ENCODE peak calls at places on chromosomes 6 and 20, in five cellular contexts. V, H, K, P and O are unnamed samples.

GRCh38 chr6:43870660-43871061 is 100.7 kb downstream of the VEGFA start:
- DNase-seq in K (no peak), H (no peak), V (no peak), P (no peak), O (no peak)

GRCh38 chr20:64099880-64100565 is 7.3 kb downstream of the NPBWR2 start:
- DNase-seq in K (no peak), P (no peak), V (no peak), H (no peak), O (no peak)

GRCh38 chr6:49526598-49526997 is 23.9 kb upstream of the C6orf141 start:
- DNase-seq in V (no peak), P (no peak), H (no peak), K (no peak), O (no peak)

GRCh38 chr6:9250852-9251251 is 815.5 kb upstream of the SLC35B3 start:
- DNase-seq in V (no peak), K (no peak), P (peak), H (peak), O (peak)

GRCh38 chr6:147022041-147022440 is 182.2 kb upstream of the STXBP5 start:
- DNase-seq in P (no peak), V (no peak), H (peak), K (no peak), O (no peak)

GRCh38 chr20:57651977-57652864 is 32.0 kb upstream of the ZBP1 start:
- DNase-seq in H (no peak), V (no peak), P (no peak), K (peak), O (no peak)

GRCh38 chr6:124753562-124753961 is 208.7 kb upstream of the RNF217 start:
- DNase-seq in H (no peak), K (no peak), P (no peak), V (no peak), O (no peak)

GRCh38 chr6:121436172-121436965 is 923 bp downstream of the GJA1 start:
- DNase-seq in P (no peak), V (no peak), K (no peak), H (no peak), O (no peak)

GRCh38 chr6:75882734-75883133 is 133.7 kb downstream of the MYO6 start:
- DNase-seq in P (no peak), H (peak), V (no peak), K (no peak), O (peak)

GRCh38 chr6:57147401-57147800 is 24.7 kb upstream of the BAG2 start:
- DNase-seq in P (no peak), H (no peak), K (no peak), V (no peak), O (no peak)

GRCh38 chr6:144334150-144334708 is 49.1 kb downstream of the UTRN start:
- DNase-seq in H (no peak), K (no peak), V (no peak), P (no peak), O (no peak)

GRCh38 chr6:21398741-21399140 is 194.8 kb upstream of the SOX4 start:
- DNase-seq in P (no peak), H (no peak), V (no peak), K (no peak), O (no peak)

GRCh38 chr6:73314577-73315492 is 39.2 kb downstream of the DPPA5 start:
- DNase-seq in P (no peak), K (no peak), H (no peak), V (no peak), O (no peak)

GRCh38 chr20:63750807-63751470 is 11.4 kb downstream of the SLC2A4RG start:
- DNase-seq in K (no peak), P (peak), H (no peak), V (no peak), O (no peak)

GRCh38 chr20:20010639-20011500 is 6.3 kb upstream of the NAA20 start:
- DNase-seq in P (no peak), K (no peak), V (no peak), H (no peak), O (peak)

GRCh38 chr6:34900321-34901031 is 11.4 kb downstream of the ANKS1A start:
- DNase-seq in P (no peak), K (no peak), H (no peak), V (no peak), O (no peak)

GRCh38 chr20:38270869-38271608 is 10.5 kb upstream of the KIAA1755 start:
- DNase-seq in H (peak), K (peak), P (no peak), V (no peak), O (no peak)

GRCh38 chr6:84854801-84855400 is 90.5 kb upstream of the TBX18 start:
- DNase-seq in V (no peak), P (no peak), H (no peak), K (no peak), O (no peak)

GRCh38 chr6:16547586-16547985 is 213.7 kb downstream of the ATXN1 start:
- DNase-seq in P (no peak), V (no peak), K (no peak), H (no peak), O (no peak)
- TF ChIP-seq CTCF in P (no peak), V (no peak), K (no peak), H (no peak), O (no peak)

GRCh38 chr6:8054276-8054675 is 9.9 kb downstream of the BLOC1S5 start:
- DNase-seq in K (no peak), P (no peak), H (no peak), V (no peak), O (no peak)
- TF ChIP-seq CTCF in K (no peak), P (no peak), H (no peak), V (no peak), O (no peak)

GRCh38 chr6:2396292-2396691 is 150.9 kb upstream of the GMDS start:
- DNase-seq in V (no peak), K (no peak), H (no peak), P (no peak), O (no peak)
- TF ChIP-seq CTCF in V (no peak), K (peak), H (no peak), P (no peak), O (peak)

GRCh38 chr6:2103644-2104523 is 141.5 kb downstream of the GMDS start:
- DNase-seq in K (peak), P (no peak), V (no peak), H (no peak), O (peak)
- TF ChIP-seq CTCF in K (peak), P (peak), V (peak), H (peak), O (peak)

GRCh38 chr6:112296122-112296521 is 41.8 kb upstream of the LAMA4 start:
- DNase-seq in V (no peak), P (peak), H (no peak), K (no peak), O (no peak)
- TF ChIP-seq CTCF in V (no peak), P (peak), H (peak), K (no peak), O (peak)

GRCh38 chr6:30830438-30830837 is 53.9 kb upstream of the DDR1 start:
- DNase-seq in H (no peak), V (no peak), P (no peak), K (no peak), O (no peak)
- TF ChIP-seq CTCF in H (no peak), V (no peak), P (no peak), K (no peak), O (no peak)

GRCh38 chr6:158629376-158630221 is 14.9 kb downstream of the DYNLT1 start:
- DNase-seq in P (peak), V (no peak), K (no peak), H (no peak), O (no peak)
- TF ChIP-seq CTCF in P (peak), V (no peak), K (no peak), H (no peak), O (no peak)

DNA sequence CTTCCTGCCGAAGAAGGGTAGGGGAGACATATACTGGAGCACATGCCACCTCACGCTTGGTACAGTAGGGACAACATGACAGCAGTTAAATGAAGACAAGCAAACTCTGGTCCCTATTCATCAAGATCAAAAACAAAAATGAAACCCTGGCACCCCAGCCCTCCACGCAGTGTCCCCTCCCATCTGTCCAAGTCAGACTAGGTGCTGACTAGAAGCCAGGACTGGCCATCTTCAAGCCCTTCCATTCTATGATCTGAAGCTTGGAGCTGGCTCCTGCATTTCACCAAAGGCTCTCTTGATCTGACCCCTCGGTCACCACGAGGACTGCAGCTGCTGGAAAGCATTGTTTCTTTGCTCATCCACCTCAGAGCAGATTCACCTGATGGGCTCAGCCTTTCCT is 158.9 kb upstream of the GGTLC1 start:
- DNase-seq in V (no peak), K (no peak), P (no peak), H (no peak), O (no peak)
- TF ChIP-seq CTCF in V (no peak), K (no peak), P (no peak), H (no peak), O (no peak)

DNA sequence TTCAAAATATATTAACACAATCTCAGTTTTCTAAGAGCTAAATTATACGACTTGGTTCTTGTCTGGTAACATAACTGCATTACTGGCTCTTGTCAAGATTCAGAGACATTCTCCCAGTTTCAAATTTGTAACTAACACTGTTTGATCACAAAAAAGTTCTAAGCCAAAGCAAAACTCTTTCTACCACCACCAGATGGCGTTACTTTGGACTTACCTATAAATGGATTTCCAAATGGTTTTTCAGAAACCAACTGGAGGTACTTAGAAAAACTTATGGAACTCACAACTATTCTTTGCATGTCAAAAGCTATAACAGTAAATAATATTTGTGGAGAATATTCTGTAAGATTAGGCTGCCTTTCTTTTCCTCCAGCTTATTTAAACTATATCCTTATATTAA is 34.2 kb upstream of the GFRAL start:
- DNase-seq in K (no peak), H (no peak), P (no peak), V (no peak), O (no peak)
- TF ChIP-seq CTCF in K (no peak), H (peak), P (peak), V (no peak), O (no peak)